ENCODE peak calls at places on chromosomes 5 and 9, in six cellular contexts. M is A549, H is endothelial cell of umbilical vein, D is suprapubic skin, Y is prostate gland, K is body of pancreas. C is an unnamed sample.
A peak's percentile ranks its signal among the peaks of the same experiment; 100 is the strongest.

GRCh38 chr9:116978155-116978554 is 291.1 kb downstream of the TRIM32 start:
- DNase-seq in M (peak; percentile 21), H (no peak), D (no peak), Y (no peak), K (no peak), C (no peak)

GRCh38 chr5:98768160-98769005 is 5.1 kb upstream of the RGMB start:
- DNase-seq in M (peak; percentile 52), H (peak; percentile 78), D (peak; percentile 58), Y (no peak), K (peak; percentile 49), C (peak; percentile 47)

GRCh38 chr9:97440160-97440559 is 28.3 kb downstream of the TDRD7 start:
- DNase-seq in M (no peak), H (no peak), D (no peak), Y (no peak), K (no peak), C (no peak)

GRCh38 chr5:41508186-41508585 is 2.2 kb downstream of the PLCXD3 start:
- DNase-seq in M (no peak), H (no peak), D (no peak), Y (no peak), K (no peak), C (no peak)

GRCh38 chr9:4750021-4750673 is 9.1 kb upstream of the AK3 start:
- DNase-seq in M (peak; percentile 46), H (peak; percentile 57), D (no peak), Y (no peak), K (no peak), C (no peak)

GRCh38 chr5:149820012-149820411 is 89.9 kb downstream of the PPARGC1B start:
- DNase-seq in M (no peak), H (no peak), D (no peak), Y (no peak), K (no peak), C (no peak)

GRCh38 chr5:108148715-108149139 is 233.2 kb downstream of the FBXL17 start:
- DNase-seq in M (peak; percentile 24), H (peak; percentile 49), D (no peak), Y (no peak), K (no peak), C (no peak)

GRCh38 chr5:891837-892389 is 688 bp downstream of the BRD9 start:
- DNase-seq in M (no peak), H (peak; percentile 37), D (peak; percentile 59), Y (no peak), K (no peak), C (peak; percentile 12)

GRCh38 chr5:139388198-139388821 is 1.4 kb downstream of the MZB1 start:
- DNase-seq in M (peak; percentile 64), H (peak; percentile 54), D (no peak), Y (peak; percentile 77), K (peak; percentile 57), C (peak; percentile 79)

GRCh38 chr5:6843821-6844220 is 130.6 kb downstream of the TENT4A start:
- DNase-seq in M (no peak), H (no peak), D (no peak), Y (no peak), K (no peak), C (no peak)

GRCh38 chr9:126155756-126156664 is 170.6 kb upstream of the MVB12B start:
- DNase-seq in M (no peak), H (no peak), D (no peak), Y (no peak), K (no peak), C (no peak)

GRCh38 chr5:85670417-85670816 is 947.3 kb upstream of the COX7C start:
- DNase-seq in M (peak; percentile 0), H (no peak), D (no peak), Y (no peak), K (no peak), C (no peak)

GRCh38 chr9:135253305-135254004 is 166.0 kb downstream of the OLFM1 start:
- DNase-seq in M (no peak), H (no peak), D (no peak), Y (no peak), K (no peak), C (no peak)

GRCh38 chr9:31359071-31359470 is 1025.4 kb upstream of the ACO1 start:
- DNase-seq in M (no peak), H (peak; percentile 44), D (no peak), Y (no peak), K (no peak), C (no peak)

GRCh38 chr9:86749530-86750275 is 197.6 kb downstream of the GAS1 start:
- DNase-seq in M (no peak), H (no peak), D (no peak), Y (no peak), K (no peak), C (no peak)

GRCh38 chr9:136586391-136586790 is 40.5 kb upstream of the NOTCH1 start:
- DNase-seq in M (no peak), H (no peak), D (no peak), Y (no peak), K (no peak), C (no peak)

GRCh38 chr5:172820046-172820767 is 13.8 kb upstream of the ERGIC1 start:
- DNase-seq in M (no peak), H (no peak), D (no peak), Y (peak; percentile 65), K (peak; percentile 57), C (peak; percentile 69)

GRCh38 chr5:13659391-13659790 is 285.1 kb downstream of the DNAH5 start:
- DNase-seq in M (no peak), H (peak; percentile 9), D (no peak), Y (no peak), K (no peak), C (no peak)

GRCh38 chr9:127887792-127888191 is 10.3 kb upstream of the AK1 start:
- DNase-seq in M (peak; percentile 56), H (no peak), D (no peak), Y (no peak), K (no peak), C (peak; percentile 45)

GRCh38 chr9:132460240-132460639 is 50.2 kb downstream of the CFAP77 start:
- DNase-seq in M (no peak), H (no peak), D (no peak), Y (no peak), K (no peak), C (no peak)

GRCh38 chr9:132459661-132460060 is 49.6 kb downstream of the CFAP77 start:
- DNase-seq in M (no peak), H (no peak), D (no peak), Y (no peak), K (no peak), C (no peak)

DNA sequence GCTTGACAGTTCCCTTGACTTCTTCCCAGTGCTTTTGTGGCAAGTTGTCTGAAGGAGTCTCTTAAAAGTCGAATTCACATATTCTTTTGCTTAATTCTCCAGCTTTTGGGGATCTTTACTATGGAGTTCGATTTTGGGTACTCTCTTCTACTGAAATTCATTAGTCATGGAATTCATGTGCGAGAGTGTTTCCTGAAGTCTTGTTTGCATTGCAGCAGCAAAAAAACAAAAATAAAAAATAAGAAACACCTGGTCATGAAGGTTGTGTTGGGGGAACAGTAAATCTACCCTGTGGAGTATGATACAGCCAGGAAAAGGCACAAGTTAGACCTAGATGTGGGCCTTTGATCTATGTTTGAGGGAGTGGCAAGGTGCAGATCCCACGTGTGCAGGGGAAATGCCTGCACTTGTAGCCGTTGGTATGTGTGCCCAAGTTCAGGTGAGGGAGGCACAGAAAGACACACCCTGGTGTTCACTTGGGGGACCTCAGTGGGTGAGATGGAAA is 55.2 kb downstream of the CFAP77 start:
- DNase-seq in M (no peak), H (no peak), D (no peak), Y (no peak), K (no peak), C (no peak)
- H3K4me1 ChIP-seq in M (no peaks in the 10 kb centered on the region), H (no peaks in the 10 kb centered on the region), D (no peaks in the 10 kb centered on the region), Y (no peaks in the 10 kb centered on the region), K (no peaks in the 10 kb centered on the region), C (no peaks in the 10 kb centered on the region)

GRCh38 chr5:95773325-95774059 is 42.4 kb downstream of the RHOBTB3 start:
- DNase-seq in M (peak; percentile 20), H (peak; percentile 33), D (no peak), Y (no peak), K (no peak), C (no peak)
- TF ChIP-seq POLR2A in M (no peak), H (no peak), D (no peak), Y (no peak), K (no peak), C (no peak)

GRCh38 chr5:54720346-54720745 is 202.8 kb downstream of the SNX18 start:
- DNase-seq in M (no peak), H (no peak), D (no peak), Y (no peak), K (no peak), C (no peak)
- H3K4me1 ChIP-seq in M (no peaks in the 10 kb centered on the region), H (no peaks in the 10 kb centered on the region), D (peaks cover 24% of the 10 kb centered on the region), Y (no peaks in the 10 kb centered on the region), K (no peaks in the 10 kb centered on the region), C (peaks cover 8% of the 10 kb centered on the region)

DNA sequence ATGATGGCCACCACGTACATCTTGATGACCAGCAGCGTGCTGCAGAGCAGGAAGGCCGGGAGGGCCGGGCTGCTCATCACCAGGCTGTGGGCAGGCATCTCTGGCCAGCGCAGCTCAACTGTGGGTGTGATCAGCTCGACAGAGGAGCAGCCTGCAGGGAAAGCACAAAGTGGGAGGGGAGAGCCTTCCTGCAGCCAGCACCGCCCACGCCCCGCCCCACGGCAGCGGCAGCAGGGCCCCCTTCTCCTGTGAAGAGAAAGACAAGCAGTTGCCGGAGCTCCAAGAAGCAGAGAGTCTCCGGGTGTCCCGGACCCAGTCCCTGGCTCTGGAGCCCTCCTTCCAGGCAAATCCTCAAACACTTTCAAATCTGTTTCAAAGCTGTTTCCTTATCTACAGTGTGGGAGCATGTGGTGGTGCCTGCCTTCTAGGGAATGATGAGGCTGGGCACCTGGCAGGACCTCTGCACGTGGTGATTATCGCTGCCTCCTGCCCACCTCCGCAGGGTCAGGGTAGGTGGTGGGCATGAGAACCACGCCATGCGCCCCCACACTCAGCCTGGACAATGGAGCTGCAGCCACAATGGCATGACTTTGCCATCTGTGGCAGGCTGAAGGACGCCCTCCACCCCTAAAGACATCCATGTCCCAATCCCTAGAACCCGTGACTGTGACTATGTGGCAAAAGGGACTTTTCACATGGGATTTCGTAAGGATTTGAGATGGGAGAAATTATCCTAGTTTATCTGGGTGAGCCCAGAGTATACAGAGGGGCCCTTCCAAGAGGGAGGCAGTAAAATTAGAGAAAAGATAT is at the start of gene PTGES:
- DNase-seq in M (peak; percentile 79), H (peak; percentile 47), D (peak; percentile 89), Y (peak; percentile 46), K (peak; percentile 60), C (peak; percentile 73)
- TF ChIP-seq POLR2A in M (peak; percentile 51), H (no peak), D (peak; percentile 80), Y (peak; percentile 83), K (no peak), C (no peak)

GRCh38 chr5:10485897-10486296 is 44.2 kb downstream of the ROPN1L start:
- DNase-seq in M (no peak), H (no peak), D (no peak), Y (no peak), K (no peak), C (no peak)

GRCh38 chr5:10484774-10485141 is 43.1 kb downstream of the ROPN1L start:
- DNase-seq in M (no peak), H (no peak), D (no peak), Y (no peak), K (no peak), C (no peak)

GRCh38 chr5:10486511-10487344 is 45.0 kb downstream of the ROPN1L start:
- DNase-seq in M (no peak), H (no peak), D (no peak), Y (no peak), K (no peak), C (no peak)

GRCh38 chr5:10482791-10483530 is 41.3 kb downstream of the ROPN1L start:
- DNase-seq in M (no peak), H (no peak), D (no peak), Y (no peak), K (no peak), C (no peak)

GRCh38 chr5:10485142-10485795 is 43.6 kb downstream of the ROPN1L start:
- DNase-seq in M (peak; percentile 70), H (peak; percentile 98), D (peak; percentile 77), Y (no peak), K (no peak), C (peak; percentile 18)
- H3K4me1 ChIP-seq in M (peaks cover 26% of the 10 kb centered on the region), H (peaks cover 7% of the 10 kb centered on the region), D (peaks cover 28% of the 10 kb centered on the region), Y (no peaks in the 10 kb centered on the region), K (no peaks in the 10 kb centered on the region), C (no peaks in the 10 kb centered on the region)

C was measured in thyroid gland.